ENCODE peak calls at places on chromosome 3, in nine cellular contexts. N is K562, I is cardiac muscle cell, J is uterus, X is stomach, C is GM12878, K is right cardiac atrium, A is Caco-2, G is A549. E is an unnamed sample.

GRCh38 chr3:17678116-17678741 is 64.2 kb downstream of the TBC1D5 start:
- DNase-seq in N (no peak), I (peak; percentile 54), J (no peak), X (no peak), C (no peak), K (no peak), A (no peak), G (no peak), E (no peak)

GRCh38 chr3:119418641-119419040 is 44.8 kb downstream of the TMEM39A start:
- DNase-seq in N (peak; percentile 44), I (peak; percentile 53), J (no peak), X (no peak), C (no peak), K (no peak), A (no peak), G (no peak), E (no peak)

GRCh38 chr3:40827942-40828688 is 303.4 kb downstream of the ZNF621 start:
- DNase-seq in N (no peak), I (peak; percentile 9), J (no peak), X (no peak), C (no peak), K (peak; percentile 73), A (no peak), G (no peak), E (no peak)

GRCh38 chr3:61627768-61628185 is 66.4 kb downstream of the PTPRG start:
- DNase-seq in N (no peak), I (peak; percentile 84), J (no peak), X (no peak), C (no peak), K (no peak), A (peak; percentile 53), G (peak; percentile 68), E (no peak)

GRCh38 chr3:12897537-12898289 is 56.3 kb upstream of the RPL32 start:
- DNase-seq in N (no peak), I (no peak), J (no peak), X (no peak), C (no peak), K (no peak), A (no peak), G (no peak), E (no peak)

GRCh38 chr3:25683410-25683809 is 18.7 kb upstream of the TOP2B start:
- DNase-seq in N (no peak), I (no peak), J (no peak), X (no peak), C (no peak), K (no peak), A (no peak), G (no peak), E (no peak)

GRCh38 chr3:151107701-151108100 is 22.2 kb downstream of the MED12L start:
- DNase-seq in N (no peak), I (no peak), J (no peak), X (no peak), C (no peak), K (no peak), A (peak; percentile 65), G (no peak), E (no peak)

GRCh38 chr3:81249540-81250029 is 511.9 kb downstream of the GBE1 start:
- DNase-seq in N (no peak), I (peak; percentile 29), J (no peak), X (no peak), C (no peak), K (no peak), A (peak; percentile 34), G (peak; percentile 63), E (no peak)

GRCh38 chr3:169575381-169575780 is 88.1 kb downstream of the MECOM start:
- DNase-seq in N (peak; percentile 6), I (peak; percentile 48), J (no peak), X (peak; percentile 26), C (no peak), K (peak; percentile 42), A (no peak), G (no peak), E (no peak)

GRCh38 chr3:125593991-125594574 is 1.2 kb downstream of the OSBPL11 start:
- DNase-seq in N (no peak), I (peak; percentile 30), J (no peak), X (no peak), C (no peak), K (no peak), A (no peak), G (no peak), E (peak; percentile 64)

GRCh38 chr3:138125548-138126221 is 6.5 kb downstream of the A4GNT start:
- DNase-seq in N (no peak), I (peak; percentile 47), J (no peak), X (no peak), C (no peak), K (no peak), A (no peak), G (peak; percentile 17), E (no peak)

GRCh38 chr3:187161556-187161955 is 22.3 kb upstream of the RPL39L start:
- DNase-seq in N (no peak), I (no peak), J (no peak), X (no peak), C (no peak), K (no peak), A (no peak), G (no peak), E (no peak)
- H3K4me1 ChIP-seq in N (no peaks in the 10 kb centered on the region), I (peaks cover 3% of the 10 kb centered on the region), J (no peaks in the 10 kb centered on the region), X (peaks cover 4% of the 10 kb centered on the region), C (no peaks in the 10 kb centered on the region), K (no peaks in the 10 kb centered on the region), A (no peaks in the 10 kb centered on the region), G (no peaks in the 10 kb centered on the region), E (no peaks in the 10 kb centered on the region)

GRCh38 chr3:152225176-152225575 is 43.6 kb upstream of the MBNL1 start:
- DNase-seq in N (no peak), I (no peak), J (no peak), X (no peak), C (no peak), K (no peak), A (no peak), G (no peak), E (no peak)

GRCh38 chr3:152218604-152219003 is 50.1 kb upstream of the MBNL1 start:
- DNase-seq in N (no peak), I (no peak), J (no peak), X (no peak), C (no peak), K (no peak), A (no peak), G (no peak), E (no peak)

GRCh38 chr3:152219225-152219624 is 49.5 kb upstream of the MBNL1 start:
- DNase-seq in N (no peak), I (peak; percentile 25), J (no peak), X (no peak), C (no peak), K (no peak), A (no peak), G (no peak), E (no peak)

GRCh38 chr3:152219769-152220255 is 48.9 kb upstream of the MBNL1 start:
- DNase-seq in N (no peak), I (no peak), J (no peak), X (no peak), C (no peak), K (no peak), A (no peak), G (no peak), E (no peak)

DNA sequence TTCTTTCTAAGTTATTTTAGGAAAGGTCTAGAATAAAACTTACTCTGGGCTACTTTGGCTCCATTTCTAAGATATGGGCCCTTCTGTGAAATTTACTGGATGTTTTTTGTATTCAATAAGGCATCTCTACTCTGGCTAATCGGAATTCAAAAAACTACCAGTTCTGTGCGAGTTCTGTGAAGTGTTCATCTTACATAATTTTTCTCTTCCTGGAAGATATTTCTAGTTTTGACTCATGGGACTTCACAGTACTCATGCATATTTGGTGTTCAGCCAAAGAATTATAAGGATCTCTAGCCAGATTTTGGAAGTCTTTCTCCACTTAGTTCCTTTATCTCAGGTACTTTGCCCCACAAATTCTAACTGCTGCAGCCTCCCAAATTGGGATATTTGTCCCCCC is 46.4 kb upstream of the MBNL1 start:
- DNase-seq in N (no peak), I (peak; percentile 70), J (no peak), X (no peak), C (no peak), K (no peak), A (no peak), G (no peak), E (no peak)
- H3K4me3 ChIP-seq in N (no peak overlapping the region), I (no peak overlapping the region), J (no peak overlapping the region), X (no peak overlapping the region), C (no peak overlapping the region), K (no peak overlapping the region), A (no peak overlapping the region), G (no peak overlapping the region), E (no peak overlapping the region)

GRCh38 chr3:152325136-152325535 is 56.4 kb downstream of the MBNL1 start:
- DNase-seq in N (no peak), I (no peak), J (no peak), X (no peak), C (no peak), K (no peak), A (no peak), G (no peak), E (no peak)

GRCh38 chr3:152330565-152330964 is 61.8 kb downstream of the MBNL1 start:
- DNase-seq in N (peak; percentile 44), I (no peak), J (no peak), X (no peak), C (no peak), K (no peak), A (no peak), G (no peak), E (no peak)

GRCh38 chr3:152331975-152332374 is 63.2 kb downstream of the MBNL1 start:
- DNase-seq in N (no peak), I (no peak), J (no peak), X (no peak), C (no peak), K (no peak), A (no peak), G (peak; percentile 39), E (no peak)

GRCh38 chr3:152331018-152331541 is 62.4 kb downstream of the MBNL1 start:
- DNase-seq in N (no peak), I (peak; percentile 83), J (no peak), X (no peak), C (no peak), K (peak; percentile 42), A (no peak), G (peak; percentile 85), E (no peak)

GRCh38 chr3:152328841-152329240 is 60.1 kb downstream of the MBNL1 start:
- DNase-seq in N (no peak), I (peak; percentile 89), J (no peak), X (no peak), C (no peak), K (no peak), A (no peak), G (peak; percentile 80), E (no peak)
- H3K4me1 ChIP-seq in N (peaks cover 22% of the 10 kb centered on the region), I (no peaks in the 10 kb centered on the region), J (peaks cover 10% of the 10 kb centered on the region), X (peaks cover 88% of the 10 kb centered on the region), C (peaks cover 24% of the 10 kb centered on the region), K (peaks cover 5% of the 10 kb centered on the region), A (peaks cover 26% of the 10 kb centered on the region), G (peaks cover 68% of the 10 kb centered on the region), E (peaks cover 1% of the 10 kb centered on the region)

GRCh38 chr3:39541442-39541841 is 74.0 kb downstream of the MOBP start:
- DNase-seq in N (no peak), I (no peak), J (no peak), X (no peak), C (no peak), K (no peak), A (no peak), G (no peak), E (no peak)

GRCh38 chr3:39542588-39542988 is 75.1 kb downstream of the MOBP start:
- DNase-seq in N (no peak), I (no peak), J (no peak), X (no peak), C (no peak), K (no peak), A (no peak), G (no peak), E (no peak)

GRCh38 chr3:39540162-39540921 is 72.9 kb downstream of the MOBP start:
- DNase-seq in N (no peak), I (no peak), J (no peak), X (no peak), C (no peak), K (no peak), A (no peak), G (no peak), E (no peak)

GRCh38 chr3:39541917-39542329 is 74.4 kb downstream of the MOBP start:
- DNase-seq in N (peak; percentile 33), I (peak; percentile 50), J (no peak), X (no peak), C (no peak), K (no peak), A (no peak), G (peak; percentile 13), E (peak; percentile 6)
- H3K4me3 ChIP-seq in N (no peak overlapping the region), I (no peak overlapping the region), J (no peak overlapping the region), X (no peak overlapping the region), C (no peak overlapping the region), K (peak overlapping the region; percentile 50), A (no peak overlapping the region), G (no peak overlapping the region), E (no peak overlapping the region)